ENCODE peak calls at places on chromosomes 5 and 9, in four cellular contexts. One of them, this sample, is unnamed. For H3K4me1, the result is how much of the 10 kb centered on the place peaks cover.

GRCh38 chr5:152288499-152288898 is 116.6 kb downstream of the NMUR2 start:
- DNase-seq in colonic mucosa: no peak
- DNase-seq in IMR-90: no peak
- DNase-seq in PC-3: no peak
- DNase-seq in this sample: no peak

GRCh38 chr9:129362287-129363098 is 184.4 kb upstream of the IER5L start:
- DNase-seq in colonic mucosa: no peak
- DNase-seq in PC-3: peak
- DNase-seq in IMR-90: no peak
- DNase-seq in this sample: no peak

GRCh38 chr5:15835514-15835913 is 335.5 kb downstream of the FBXL7 start:
- DNase-seq in PC-3: no peak
- DNase-seq in IMR-90: peak
- DNase-seq in colonic mucosa: no peak
- DNase-seq in this sample: peak

GRCh38 chr5:65989115-65989514 is 62.7 kb downstream of the ERBIN start:
- DNase-seq in colonic mucosa: no peak
- DNase-seq in PC-3: no peak
- DNase-seq in IMR-90: no peak
- DNase-seq in this sample: no peak

GRCh38 chr9:109467936-109468335 is 30.2 kb downstream of the PTPN3 start:
- DNase-seq in PC-3: no peak
- DNase-seq in colonic mucosa: no peak
- DNase-seq in IMR-90: peak
- DNase-seq in this sample: peak

GRCh38 chr9:78029601-78030552 is 1.7 kb downstream of the GNAQ start:
- DNase-seq in PC-3: no peak
- DNase-seq in IMR-90: peak
- DNase-seq in colonic mucosa: peak
- DNase-seq in this sample: peak

GRCh38 chr5:77844408-77845272 is 68.5 kb upstream of the TBCA start:
- DNase-seq in IMR-90: no peak
- DNase-seq in PC-3: no peak
- DNase-seq in colonic mucosa: no peak
- DNase-seq in this sample: peak

GRCh38 chr9:133396952-133397351 is 20.8 kb downstream of the STKLD1 start:
- DNase-seq in IMR-90: no peak
- DNase-seq in PC-3: peak
- DNase-seq in colonic mucosa: no peak
- DNase-seq in this sample: no peak

GRCh38 chr5:106171708-106172107 is 1499.0 kb downstream of the EFNA5 start:
- DNase-seq in colonic mucosa: no peak
- DNase-seq in PC-3: peak
- DNase-seq in IMR-90: peak
- DNase-seq in this sample: peak

GRCh38 chr9:76688471-76689238 is 75.6 kb upstream of the PCA3 start:
- DNase-seq in PC-3: no peak
- DNase-seq in colonic mucosa: no peak
- DNase-seq in IMR-90: no peak
- DNase-seq in this sample: peak

GRCh38 chr5:132215329-132215728 is 12.3 kb downstream of the P4HA2 start:
- DNase-seq in colonic mucosa: peak
- DNase-seq in IMR-90: peak
- DNase-seq in PC-3: peak
- DNase-seq in this sample: peak

GRCh38 chr5:28269978-28270377 is 1231.6 kb upstream of the CDH9 start:
- DNase-seq in colonic mucosa: no peak
- DNase-seq in IMR-90: no peak
- DNase-seq in PC-3: no peak
- DNase-seq in this sample: no peak

GRCh38 chr9:79809931-79810330 is 238.2 kb downstream of the TLE4 start:
- DNase-seq in PC-3: peak
- DNase-seq in colonic mucosa: no peak
- DNase-seq in IMR-90: peak
- DNase-seq in this sample: peak

GRCh38 chr9:95363051-95363841 is 45.7 kb upstream of the FANCC start:
- DNase-seq in PC-3: no peak
- DNase-seq in colonic mucosa: no peak
- DNase-seq in IMR-90: peak
- DNase-seq in this sample: peak

GRCh38 chr5:72366324-72366976 is 46.3 kb downstream of the PTCD2 start:
- DNase-seq in IMR-90: peak
- DNase-seq in colonic mucosa: peak
- DNase-seq in PC-3: peak
- DNase-seq in this sample: peak

GRCh38 chr5:153777681-153778080 is 261.0 kb downstream of the FAM114A2 start:
- DNase-seq in IMR-90: no peak
- DNase-seq in colonic mucosa: no peak
- DNase-seq in PC-3: no peak
- DNase-seq in this sample: no peak

GRCh38 chr9:112867275-112867991 is 23.2 kb downstream of the SLC46A2 start:
- DNase-seq in IMR-90: peak
- DNase-seq in colonic mucosa: peak
- DNase-seq in PC-3: peak
- DNase-seq in this sample: peak

GRCh38 chr5:158701406-158702177 is 398.1 kb downstream of the EBF1 start:
- DNase-seq in PC-3: peak
- DNase-seq in IMR-90: no peak
- DNase-seq in colonic mucosa: no peak
- DNase-seq in this sample: peak

GRCh38 chr9:107612136-107612535 is 122.6 kb upstream of the KLF4 start:
- DNase-seq in colonic mucosa: peak
- DNase-seq in PC-3: no peak
- DNase-seq in IMR-90: no peak
- DNase-seq in this sample: peak

GRCh38 chr9:35490155-35490909 is 421 bp downstream of the RUSC2 start:
- DNase-seq in PC-3: no peak
- DNase-seq in IMR-90: no peak
- DNase-seq in colonic mucosa: peak
- DNase-seq in this sample: no peak

GRCh38 chr9:8447618-8448017 is 648.0 kb upstream of the DMAC1 start:
- DNase-seq in PC-3: no peak
- DNase-seq in colonic mucosa: no peak
- DNase-seq in IMR-90: no peak
- DNase-seq in this sample: no peak

GRCh38 chr5:139462582-139463276 is at the start of gene ECSCR:
- DNase-seq in IMR-90: no peak
- DNase-seq in colonic mucosa: no peak
- DNase-seq in PC-3: no peak
- DNase-seq in this sample: no peak
- H3K4me3 ChIP-seq in IMR-90: no peak
- H3K4me3 ChIP-seq in colonic mucosa: no peak
- H3K4me3 ChIP-seq in PC-3: no peak
- H3K4me3 ChIP-seq in this sample: no peak

GRCh38 chr5:119386945-119387344 is 31.1 kb downstream of the TNFAIP8 start:
- DNase-seq in IMR-90: peak
- DNase-seq in PC-3: no peak
- DNase-seq in colonic mucosa: no peak
- DNase-seq in this sample: no peak
- H3K4me1 ChIP-seq in IMR-90: under half
- H3K4me1 ChIP-seq in PC-3: under half
- H3K4me1 ChIP-seq in colonic mucosa: under half
- H3K4me1 ChIP-seq in this sample: under half

GRCh38 chr9:122374885-122375420 is 4.1 kb downstream of the PTGS1 start:
- DNase-seq in IMR-90: peak
- DNase-seq in PC-3: no peak
- DNase-seq in colonic mucosa: peak
- DNase-seq in this sample: peak

GRCh38 chr9:122370303-122370702 is 521 bp upstream of the PTGS1 start:
- DNase-seq in PC-3: no peak
- DNase-seq in colonic mucosa: no peak
- DNase-seq in IMR-90: no peak
- DNase-seq in this sample: no peak

GRCh38 chr9:122370869-122371467 is at the start of gene PTGS1:
- DNase-seq in colonic mucosa: peak
- DNase-seq in IMR-90: peak
- DNase-seq in PC-3: no peak
- DNase-seq in this sample: peak

GRCh38 chr9:122372856-122373845 is 2.3 kb downstream of the PTGS1 start:
- DNase-seq in PC-3: no peak
- DNase-seq in IMR-90: no peak
- DNase-seq in colonic mucosa: no peak
- DNase-seq in this sample: no peak

DNA sequence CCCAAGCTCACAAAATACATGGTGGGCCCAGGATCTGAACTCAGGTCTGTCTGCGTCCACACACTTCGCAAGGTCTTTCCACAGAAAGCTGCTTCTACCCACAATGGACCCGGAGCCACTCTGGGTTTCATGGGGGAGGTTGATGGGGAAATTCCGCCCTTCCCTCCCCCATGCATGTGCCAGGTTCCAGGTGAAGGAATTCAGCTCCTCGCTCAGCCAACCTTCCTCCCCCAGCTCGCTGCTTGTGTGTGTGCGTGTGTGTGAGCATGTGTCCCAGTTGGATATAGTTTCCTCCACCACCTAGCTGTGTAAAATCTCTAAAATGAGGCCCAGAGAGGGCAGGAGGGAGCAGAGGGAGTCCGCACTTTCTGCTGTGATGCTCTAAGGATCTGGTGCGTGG is 1.0 kb downstream of the PTGS1 start:
- DNase-seq in colonic mucosa: no peak
- DNase-seq in PC-3: no peak
- DNase-seq in IMR-90: no peak
- DNase-seq in this sample: no peak
- H3K9ac ChIP-seq in colonic mucosa: no peak
- H3K9ac ChIP-seq in PC-3: no peak
- H3K9ac ChIP-seq in IMR-90: peak
- H3K9ac ChIP-seq in this sample: peak

DNA sequence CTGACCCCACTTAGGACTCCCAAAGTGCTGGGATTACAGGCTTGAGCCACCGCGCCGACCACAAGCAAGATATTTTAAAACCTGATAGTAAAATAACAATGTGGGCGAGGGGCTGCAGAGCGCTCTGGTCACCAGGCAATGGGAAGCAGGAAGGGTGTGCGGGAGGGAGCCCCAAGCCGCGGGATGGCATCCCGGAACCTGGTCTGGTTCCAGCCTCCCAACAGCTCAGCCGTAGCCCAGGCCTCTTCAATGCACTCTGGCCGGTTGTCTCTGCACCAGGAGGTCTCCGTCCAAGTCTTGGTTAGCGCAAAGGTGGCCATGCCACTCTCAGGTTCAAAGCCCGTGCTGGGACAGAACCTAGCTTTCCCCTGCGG is 694 bp upstream of the UAP1L1 start:
- DNase-seq in colonic mucosa: no peak
- DNase-seq in PC-3: no peak
- DNase-seq in IMR-90: no peak
- DNase-seq in this sample: no peak
- H3K4me3 ChIP-seq in colonic mucosa: peak
- H3K4me3 ChIP-seq in PC-3: no peak
- H3K4me3 ChIP-seq in IMR-90: peak
- H3K4me3 ChIP-seq in this sample: peak

GRCh38 chr9:33437898-33438297 is 9.5 kb downstream of the AQP3 start:
- DNase-seq in PC-3: no peak
- DNase-seq in colonic mucosa: no peak
- DNase-seq in IMR-90: no peak
- DNase-seq in this sample: no peak

GRCh38 chr9:33435821-33436277 is 11.5 kb downstream of the AQP3 start:
- DNase-seq in IMR-90: no peak
- DNase-seq in colonic mucosa: no peak
- DNase-seq in PC-3: no peak
- DNase-seq in this sample: no peak

GRCh38 chr9:33437235-33437634 is 10.2 kb downstream of the AQP3 start:
- DNase-seq in colonic mucosa: no peak
- DNase-seq in PC-3: no peak
- DNase-seq in IMR-90: no peak
- DNase-seq in this sample: no peak

GRCh38 chr9:33434317-33435105 is 12.9 kb downstream of the AQP3 start:
- DNase-seq in IMR-90: no peak
- DNase-seq in colonic mucosa: no peak
- DNase-seq in PC-3: no peak
- DNase-seq in this sample: no peak

DNA sequence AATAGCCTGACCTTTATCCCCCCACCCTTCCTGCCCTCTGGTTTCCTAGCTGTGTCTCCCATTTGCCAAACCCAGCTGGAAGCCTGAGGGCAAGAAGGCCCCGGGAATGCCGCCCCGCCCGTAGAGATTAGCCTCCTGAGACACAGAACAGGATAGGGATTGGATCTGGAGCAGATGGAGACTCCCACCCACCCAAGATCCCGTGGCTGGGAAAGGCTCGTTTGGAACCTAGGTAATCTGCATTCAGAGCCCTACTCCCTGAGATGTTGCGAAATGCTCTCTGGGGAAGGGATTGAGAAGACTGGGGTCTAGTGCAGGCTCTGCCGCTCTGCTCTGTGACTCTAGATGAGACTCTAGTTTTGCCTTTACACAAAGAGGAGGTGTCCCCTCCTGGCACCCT is 10.9 kb downstream of the AQP3 start:
- DNase-seq in PC-3: no peak
- DNase-seq in colonic mucosa: no peak
- DNase-seq in IMR-90: no peak
- DNase-seq in this sample: peak
- H3K4me1 ChIP-seq in PC-3: under half
- H3K4me1 ChIP-seq in colonic mucosa: under half
- H3K4me1 ChIP-seq in IMR-90: under half
- H3K4me1 ChIP-seq in this sample: under half

GRCh38 chr9:104091028-104091590 is 3.0 kb upstream of the SMC2 start:
- DNase-seq in colonic mucosa: peak
- DNase-seq in PC-3: peak
- DNase-seq in IMR-90: peak
- DNase-seq in this sample: no peak
- H3K9ac ChIP-seq in colonic mucosa: peak
- H3K9ac ChIP-seq in PC-3: peak
- H3K9ac ChIP-seq in IMR-90: peak
- H3K9ac ChIP-seq in this sample: no peak

DNA sequence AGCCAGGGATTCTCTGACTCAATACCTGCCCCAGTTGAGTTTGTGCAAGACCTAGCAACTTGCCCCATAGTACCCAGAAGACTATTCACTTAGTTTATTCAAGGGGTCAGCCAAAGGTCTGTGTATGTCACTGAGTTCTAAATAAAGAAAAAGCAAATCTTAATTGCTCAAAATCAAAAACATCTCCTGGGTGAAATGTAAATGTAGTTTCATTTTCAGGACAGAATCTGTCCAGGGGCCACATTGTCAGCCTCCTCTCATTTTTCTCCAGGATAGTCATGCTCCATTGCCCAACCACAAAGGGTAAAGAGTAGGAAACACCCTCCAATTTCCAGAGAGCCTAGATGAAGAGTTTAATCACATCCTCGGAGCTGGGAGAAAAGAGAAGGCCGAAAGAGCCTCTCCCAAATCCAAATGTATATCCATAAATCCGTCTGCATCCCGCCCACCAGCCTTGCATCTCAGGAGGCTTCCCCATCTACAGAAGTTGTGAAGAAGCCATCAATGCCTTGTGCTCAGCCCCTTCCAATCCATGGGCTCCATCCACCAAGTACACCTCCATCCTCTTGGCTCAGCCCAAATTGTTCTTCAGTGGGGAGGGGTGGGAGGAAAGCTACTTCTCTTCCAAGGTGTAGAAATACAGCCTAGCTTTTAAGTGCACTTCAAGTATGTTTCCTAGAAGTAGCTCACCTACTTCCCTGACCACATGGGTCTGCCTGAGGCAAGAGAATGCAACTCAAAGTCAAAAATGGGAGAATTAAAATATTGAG is 26.9 kb downstream of the ADAM19 start:
- DNase-seq in IMR-90: peak
- DNase-seq in colonic mucosa: no peak
- DNase-seq in PC-3: peak
- DNase-seq in this sample: peak
- H3K4me3 ChIP-seq in IMR-90: peak
- H3K4me3 ChIP-seq in colonic mucosa: no peak
- H3K4me3 ChIP-seq in PC-3: peak
- H3K4me3 ChIP-seq in this sample: peak

This sample was measured in adipocyte.